ENCODE peak calls at places on chromosomes 4 and X, in eight cellular contexts. B is fibroblast of lung, O is NB4, E is breast epithelium, A is IMR-90, T is HFFc6, W is cardiac muscle cell, P is glutamatergic neuron. U is an unnamed sample.

GRCh38 chr4:72846280-72847111 is 223.0 kb downstream of the COX18 start:
- DNase-seq in T (peak), P (peak), W (peak), O (peak), B (no peak), A (no peak), E (no peak), U (no peak)

GRCh38 chr4:122044496-122044895 is 92.6 kb upstream of the TRPC3 start:
- DNase-seq in T (no peak), E (no peak), W (no peak), B (no peak), O (no peak), A (peak), P (no peak), U (no peak)

GRCh38 chr4:1323635-1324442 is 23.2 kb upstream of the UVSSA start:
- DNase-seq in A (peak), P (no peak), O (no peak), W (no peak), T (peak), E (no peak), B (peak), U (no peak)

GRCh38 chr4:5079581-5079980 is 28.3 kb downstream of the STK32B start:
- DNase-seq in W (no peak), T (no peak), E (no peak), P (no peak), B (no peak), A (peak), O (no peak), U (no peak)

GRCh38 chr4:1354983-1355275 is 7.9 kb downstream of the UVSSA start:
- DNase-seq in A (no peak), W (no peak), P (no peak), E (no peak), T (no peak), B (no peak), O (no peak), U (no peak)

GRCh38 chr4:178395798-178396197 is 953.6 kb upstream of the AGA start:
- DNase-seq in P (no peak), B (no peak), A (no peak), W (no peak), T (no peak), E (no peak), O (peak), U (no peak)

GRCh38 chr4:105348719-105349118 is 125.1 kb downstream of the PPA2 start:
- DNase-seq in A (no peak), E (no peak), B (no peak), P (no peak), T (no peak), O (no peak), W (no peak), U (no peak)

GRCh38 chr4:29243054-29243453 is 1477.1 kb upstream of the PCDH7 start:
- DNase-seq in P (no peak), A (no peak), O (no peak), T (no peak), W (no peak), E (no peak), B (no peak), U (no peak)

GRCh38 chrX:152020895-152021294 is 46.4 kb upstream of the GABRE start:
- DNase-seq in A (no peak), E (no peak), P (no peak), O (no peak), W (no peak), B (no peak), T (no peak), U (no peak)

GRCh38 chr4:23737571-23737970 is 152.3 kb downstream of the PPARGC1A start:
- DNase-seq in P (no peak), O (no peak), W (no peak), T (no peak), B (no peak), E (no peak), A (no peak), U (no peak)

GRCh38 chrX:101595739-101596419 is 21.9 kb downstream of the ARMCX6 start:
- DNase-seq in T (peak), W (peak), O (peak), P (no peak), E (no peak), B (peak), A (peak), U (no peak)
- TF ChIP-seq CTCF in T (peak), W (peak), O (peak), P (peak), E (no peak), B (peak), A (peak), U (peak)

GRCh38 chr4:87005690-87006461 is 71.1 kb downstream of the AFF1 start:
- DNase-seq in E (no peak), T (no peak), B (peak), A (no peak), P (no peak), O (peak), W (peak), U (no peak)

GRCh38 chr4:87009095-87009648 is 74.4 kb downstream of the AFF1 start:
- DNase-seq in O (peak), P (no peak), T (no peak), B (no peak), A (no peak), E (no peak), W (no peak), U (no peak)

GRCh38 chr4:87007345-87008181 is 72.8 kb downstream of the AFF1 start:
- DNase-seq in W (peak), B (peak), A (peak), O (peak), P (peak), T (peak), E (peak), U (no peak)

GRCh38 chr4:87005369-87005689 is 70.5 kb downstream of the AFF1 start:
- DNase-seq in P (no peak), O (peak), A (no peak), T (no peak), W (no peak), E (no peak), B (peak), U (no peak)

DNA sequence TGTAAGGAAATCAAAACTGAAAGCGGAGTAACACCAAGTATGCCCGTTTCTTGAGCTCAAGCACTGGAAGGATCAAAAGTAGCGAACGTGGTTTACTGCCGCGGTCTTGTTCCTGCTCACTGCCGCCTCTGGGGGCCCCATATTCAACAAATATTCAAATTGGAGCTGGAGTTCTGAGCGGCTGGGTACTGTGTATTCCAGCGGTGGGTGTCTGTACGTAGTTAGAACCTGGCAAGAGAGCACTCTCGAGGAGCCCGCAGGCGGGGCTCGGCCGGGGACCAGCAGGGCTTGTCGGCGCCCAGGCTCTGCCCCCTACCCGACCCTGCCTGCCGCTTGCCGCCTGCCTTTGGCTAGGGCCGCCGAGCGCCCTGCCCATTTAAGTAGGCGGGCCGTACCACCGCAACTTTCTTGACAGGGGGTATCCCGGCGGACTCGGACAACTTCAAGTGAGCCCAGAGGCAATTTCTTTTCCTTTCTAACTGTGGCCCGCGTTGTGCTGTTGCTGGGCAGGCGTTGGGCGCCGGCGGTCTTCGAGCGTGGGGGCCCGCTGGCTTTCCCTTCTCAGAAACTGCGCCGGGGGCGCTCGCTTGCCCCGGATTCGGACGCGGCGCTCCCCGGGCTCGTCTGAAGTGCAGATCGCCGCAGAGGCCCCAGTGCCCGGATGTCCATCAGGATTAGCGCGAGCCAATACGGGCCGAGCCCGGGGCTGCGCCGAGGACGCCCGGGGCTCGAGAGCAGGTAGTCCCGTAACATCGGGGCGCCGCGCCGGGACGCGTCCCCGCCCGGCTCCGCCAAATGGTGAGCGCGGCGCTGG is 71.9 kb downstream of the AFF1 start:
- DNase-seq in T (peak), P (peak), W (peak), A (peak), E (peak), B (peak), O (peak), U (peak)
- TF ChIP-seq CTCF in T (peak), P (no peak), W (peak), A (peak), E (peak), B (peak), O (no peak), U (no peak)

GRCh38 chrX:49177338-49177833 is 5.7 kb downstream of the PLP2 start:
- DNase-seq in B (no peak), W (no peak), E (no peak), P (no peak), A (no peak), O (peak), T (no peak), U (no peak)
- TF ChIP-seq CTCF in B (no peak), W (no peak), E (no peak), P (no peak), A (no peak), O (peak), T (no peak), U (no peak)

DNA sequence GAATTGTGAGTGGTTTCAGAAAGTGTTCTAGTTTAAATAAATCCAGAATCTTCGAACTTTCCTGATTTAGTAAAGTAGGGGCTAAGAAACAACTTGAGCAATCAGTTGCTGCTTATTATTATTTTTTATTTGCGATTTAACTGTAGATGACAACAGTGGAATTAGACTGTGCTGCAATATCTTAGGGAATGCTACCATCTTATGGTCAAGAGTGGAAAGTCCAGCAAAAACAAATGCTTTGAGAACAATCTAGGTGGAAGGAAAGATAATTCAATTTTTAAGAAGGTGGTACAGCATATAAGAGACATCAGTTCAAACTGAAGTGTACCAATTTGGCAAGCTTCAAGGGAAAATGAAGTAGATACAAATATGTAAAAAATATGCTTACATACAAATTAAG is 73.3 kb downstream of the CYLC1 start:
- DNase-seq in W (peak), T (no peak), B (no peak), P (no peak), O (no peak), E (no peak), A (no peak), U (no peak)
- TF ChIP-seq CTCF in W (no peak), T (no peak), B (no peak), P (no peak), O (no peak), E (no peak), A (no peak), U (no peak)

DNA sequence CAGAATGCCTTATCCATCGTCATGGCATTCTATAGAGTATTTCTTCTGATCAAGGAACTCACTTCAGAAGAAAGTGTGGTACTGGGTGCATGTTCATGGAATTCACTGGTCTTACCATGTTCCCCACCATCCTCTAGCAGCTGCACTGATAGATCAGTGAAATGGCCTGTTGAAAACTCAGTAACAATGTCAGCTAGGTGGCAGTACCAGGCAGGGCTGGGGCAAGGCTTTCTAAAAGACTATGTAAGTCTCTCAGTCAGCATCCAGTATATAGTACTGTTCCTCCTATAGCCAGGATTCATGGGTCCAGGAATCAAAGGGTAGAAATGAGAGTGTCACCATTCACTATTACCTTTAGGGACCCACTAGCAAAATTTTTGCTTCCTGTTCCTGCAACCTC is 15.8 kb upstream of the LDB2 start:
- DNase-seq in O (peak), A (peak), W (peak), E (no peak), B (peak), T (peak), P (no peak), U (no peak)
- TF ChIP-seq CTCF in O (no peak), A (peak), W (peak), E (no peak), B (peak), T (peak), P (no peak), U (peak)

GRCh38 chrX:115957862-115958490 is 212.6 kb upstream of the AGTR2 start:
- DNase-seq in A (no peak), T (no peak), O (peak), P (no peak), E (no peak), W (peak), B (no peak), U (no peak)
- TF ChIP-seq CTCF in A (no peak), T (no peak), O (no peak), P (no peak), E (no peak), W (no peak), B (no peak), U (peak)

U was measured in D721Med.